ENCODE peak calls at places on chromosomes 16 and 17, in five cellular contexts. C is adrenal gland, S is stomach, N is PC-9, W is lower lobe of right lung. I is an unnamed sample. For H3K4me1, the result is how much of the 10 kb centered on the place peaks cover.

GRCh38 chr17:50627782-50628601 is 6.7 kb upstream of the ABCC3 start:
- DNase-seq in C (no peak), S (peak), N (peak), W (no peak), I (no peak)

GRCh38 chr16:22369221-22369811 is 5.1 kb downstream of the CDR2 start:
- DNase-seq in C (no peak), S (no peak), N (no peak), W (no peak), I (no peak)

GRCh38 chr16:67967183-67967955 is 1.1 kb downstream of the SLC12A4 start:
- DNase-seq in C (no peak), S (no peak), N (no peak), W (no peak), I (no peak)

GRCh38 chr17:83200746-83201145 is 121.3 kb downstream of the METRNL start:
- DNase-seq in C (peak), S (no peak), N (no peak), W (peak), I (peak)

GRCh38 chr16:57865746-57866528 is 63.6 kb upstream of the KIFC3 start:
- DNase-seq in C (no peak), S (no peak), N (no peak), W (no peak), I (no peak)

GRCh38 chr17:29291163-29291752 is 2.7 kb downstream of the NUFIP2 start:
- DNase-seq in C (no peak), S (no peak), N (peak), W (no peak), I (no peak)

GRCh38 chr16:51562896-51563295 is 411.8 kb upstream of the SALL1 start:
- DNase-seq in C (no peak), S (no peak), N (no peak), W (no peak), I (no peak)

GRCh38 chr17:68804777-68805176 is 150.4 kb downstream of the ABCA8 start:
- DNase-seq in C (no peak), S (no peak), N (no peak), W (no peak), I (no peak)

GRCh38 chr17:78957076-78957475 is 22.6 kb downstream of the LGALS3BP start:
- DNase-seq in C (no peak), S (peak), N (peak), W (no peak), I (no peak)

GRCh38 chr17:18356624-18357023 is 6.7 kb downstream of the SHMT1 start:
- DNase-seq in C (peak), S (no peak), N (no peak), W (no peak), I (no peak)

GRCh38 chr17:5128905-5129535 is 13.2 kb downstream of the USP6 start:
- DNase-seq in C (no peak), S (no peak), N (no peak), W (no peak), I (no peak)

GRCh38 chr17:65638221-65638940 is 76.9 kb upstream of the AXIN2 start:
- DNase-seq in C (no peak), S (peak), N (no peak), W (no peak), I (no peak)

GRCh38 chr17:76048711-76049110 is 21.6 kb upstream of the EVPL start:
- DNase-seq in C (no peak), S (no peak), N (peak), W (no peak), I (no peak)

GRCh38 chr16:70159355-70160348 is 13.9 kb upstream of the CLEC18C start:
- DNase-seq in C (no peak), S (no peak), N (no peak), W (no peak), I (no peak)

GRCh38 chr16:57240872-57241271 is 4.2 kb upstream of the ARL2BP start:
- DNase-seq in C (no peak), S (no peak), N (no peak), W (no peak), I (no peak)

GRCh38 chr17:43578699-43579569 is 32.8 kb upstream of the ETV4 start:
- DNase-seq in C (no peak), S (no peak), N (peak), W (no peak), I (no peak)

GRCh38 chr16:30112197-30113030 is 923 bp downstream of the GDPD3 start:
- DNase-seq in C (peak), S (peak), N (peak), W (peak), I (peak)

GRCh38 chr17:57077000-57077399 is 8.0 kb upstream of the AKAP1 start:
- DNase-seq in C (no peak), S (no peak), N (no peak), W (no peak), I (no peak)

GRCh38 chr17:15307686-15308085 is 33.7 kb downstream of the TEKT3 start:
- DNase-seq in C (no peak), S (no peak), N (no peak), W (no peak), I (no peak)

GRCh38 chr17:82879241-82879640 is 39.4 kb upstream of the ZNF750 start:
- DNase-seq in C (no peak), S (no peak), N (no peak), W (peak), I (no peak)

GRCh38 chr17:83151442-83152220 is 72.2 kb downstream of the METRNL start:
- DNase-seq in C (no peak), S (no peak), N (no peak), W (no peak), I (no peak)

GRCh38 chr16:79482011-79482410 is 118.5 kb downstream of the MAF start:
- DNase-seq in C (no peak), S (no peak), N (no peak), W (no peak), I (no peak)

GRCh38 chr16:55528974-55529373 is 20.1 kb downstream of the LPCAT2 start:
- DNase-seq in C (no peak), S (no peak), N (no peak), W (no peak), I (no peak)

GRCh38 chr17:43556292-43556691 is 10.2 kb upstream of the ETV4 start:
- DNase-seq in C (peak), S (peak), N (peak), W (peak), I (no peak)

GRCh38 chr16:8929086-8929748 is 34.5 kb downstream of the USP7 start:
- DNase-seq in C (no peak), S (no peak), N (no peak), W (no peak), I (no peak)

GRCh38 chr17:75502072-75502745 is 13.1 kb downstream of the CASKIN2 start:
- DNase-seq in C (no peak), S (no peak), N (no peak), W (peak), I (no peak)

GRCh38 chr17:38958326-38958725 is 8.9 kb downstream of the FBXO47 start:
- DNase-seq in C (no peak), S (no peak), N (no peak), W (no peak), I (no peak)

GRCh38 chr17:48841395-48841831 is 10.6 kb downstream of the CALCOCO2 start:
- DNase-seq in C (peak), S (no peak), N (no peak), W (no peak), I (no peak)

GRCh38 chr17:80497726-80498241 is 21.4 kb upstream of the NPTX1 start:
- DNase-seq in C (no peak), S (no peak), N (no peak), W (no peak), I (no peak)
- H3K4me3 ChIP-seq in C (no peak), S (no peak), N (no peak), W (no peak), I (no peak)

GRCh38 chr17:73933871-73934270 is 269.6 kb upstream of the RPL38 start:
- DNase-seq in C (no peak), S (no peak), N (no peak), W (no peak), I (no peak)

GRCh38 chr17:73932216-73932749 is 271.2 kb upstream of the RPL38 start:
- DNase-seq in C (no peak), S (no peak), N (no peak), W (no peak), I (no peak)

GRCh38 chr17:73933164-73933766 is 270.2 kb upstream of the RPL38 start:
- DNase-seq in C (no peak), S (no peak), N (no peak), W (no peak), I (no peak)

GRCh38 chr17:73934696-73935095 is 268.8 kb upstream of the RPL38 start:
- DNase-seq in C (no peak), S (no peak), N (no peak), W (no peak), I (no peak)

DNA sequence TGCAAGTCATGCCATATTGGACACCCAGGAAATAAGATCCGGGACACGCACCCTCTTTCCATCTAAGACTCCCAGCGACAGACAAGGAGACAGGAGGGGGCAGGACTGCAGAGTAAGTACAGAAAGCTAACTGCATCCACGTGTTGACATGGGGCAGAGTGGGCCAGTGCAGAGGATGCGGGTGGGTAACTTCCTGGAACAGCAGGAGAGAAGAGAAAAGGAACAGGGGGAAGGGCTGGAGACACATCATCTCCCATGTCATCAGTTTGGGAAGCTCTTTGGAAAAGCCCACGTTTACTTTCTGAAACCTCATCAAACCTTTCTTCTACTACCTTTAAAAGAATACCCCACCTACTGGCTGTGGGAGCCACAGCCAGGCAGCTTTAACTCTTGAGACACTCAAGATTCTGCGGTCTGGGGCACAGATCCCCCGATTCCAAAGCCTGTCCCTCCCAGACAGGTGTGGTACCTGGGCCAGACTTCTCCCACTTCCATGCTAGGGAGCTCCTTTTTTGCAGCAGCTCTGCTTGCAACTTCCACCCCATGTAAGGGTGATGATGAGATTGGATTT is 273.5 kb upstream of the RPL38 start:
- DNase-seq in C (no peak), S (no peak), N (no peak), W (no peak), I (no peak)
- H3K4me1 ChIP-seq in C (under half), S (under half), N (under half), W (under half), I (under half)

GRCh38 chr16:2755158-2755557 is 2.7 kb downstream of the SRRM2 start:
- DNase-seq in C (no peak), S (no peak), N (no peak), W (no peak), I (no peak)

GRCh38 chr16:2752850-2753522 is 548 bp downstream of the SRRM2 start:
- DNase-seq in C (peak), S (peak), N (peak), W (peak), I (no peak)

GRCh38 chr16:2753523-2754020 is 1.1 kb downstream of the SRRM2 start:
- DNase-seq in C (no peak), S (no peak), N (no peak), W (peak), I (no peak)

GRCh38 chr16:2757344-2757743 is 4.9 kb downstream of the SRRM2 start:
- DNase-seq in C (no peak), S (no peak), N (no peak), W (peak), I (no peak)

GRCh38 chr16:2756288-2757015 is 4.0 kb downstream of the SRRM2 start:
- DNase-seq in C (no peak), S (no peak), N (no peak), W (peak), I (peak)
- H3K4me3 ChIP-seq in C (no peak), S (peak), N (no peak), W (no peak), I (no peak)

GRCh38 chr16:10579575-10579964 is 828 bp downstream of the EMP2 start:
- DNase-seq in C (no peak), S (no peak), N (no peak), W (no peak), I (no peak)

GRCh38 chr16:10576390-10577304 is 3.8 kb downstream of the EMP2 start:
- DNase-seq in C (no peak), S (no peak), N (no peak), W (no peak), I (no peak)

GRCh38 chr16:10578474-10579316 is 1.7 kb downstream of the EMP2 start:
- DNase-seq in C (no peak), S (peak), N (peak), W (peak), I (no peak)

GRCh38 chr16:10575506-10576130 is 4.8 kb downstream of the EMP2 start:
- DNase-seq in C (no peak), S (no peak), N (no peak), W (no peak), I (no peak)

DNA sequence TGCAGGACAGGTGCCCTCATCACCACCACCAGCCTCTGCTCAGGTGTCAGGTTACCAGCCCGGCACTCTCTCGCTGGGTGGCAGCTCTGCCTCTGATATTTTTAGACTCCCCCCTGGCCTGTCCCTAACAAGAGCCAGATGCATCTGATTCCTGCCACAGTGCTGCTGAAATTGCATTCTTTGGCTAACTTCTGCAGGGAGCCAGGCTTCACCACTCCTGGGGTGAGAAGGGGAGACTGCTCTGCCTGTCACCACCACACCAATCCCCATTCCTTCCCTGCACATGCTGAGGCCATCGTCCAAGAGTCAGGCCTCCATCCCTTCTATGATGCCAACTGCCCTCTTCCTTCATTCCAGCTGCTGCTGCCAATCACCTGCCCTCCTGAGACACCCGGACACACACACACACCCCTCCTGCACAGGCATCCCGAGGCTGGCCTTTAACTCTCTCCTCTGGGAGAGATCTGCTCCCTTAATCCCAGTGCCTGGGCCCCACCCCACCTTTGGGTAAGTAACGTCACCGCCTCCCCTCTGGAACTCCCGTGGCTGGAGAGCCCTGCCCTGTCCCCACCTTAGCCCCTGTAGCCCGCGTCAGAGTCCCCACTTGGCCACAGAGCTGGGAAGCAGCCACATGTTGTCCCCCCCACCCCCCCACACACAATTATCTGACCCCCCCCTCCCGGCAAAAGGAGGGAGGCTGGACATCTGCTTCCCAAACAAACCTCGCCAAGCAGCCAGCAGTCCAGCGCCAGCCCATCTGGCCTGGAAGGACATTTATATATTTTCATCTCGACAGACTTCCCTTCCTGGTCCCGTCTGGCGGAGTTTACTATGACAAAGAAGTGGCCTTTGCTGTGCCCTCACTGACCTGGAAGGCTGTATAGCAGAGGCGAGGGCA is 2.8 kb downstream of the EMP2 start:
- DNase-seq in C (no peak), S (no peak), N (peak), W (peak), I (no peak)
- H3K4me1 ChIP-seq in C (under half), S (under half), N (under half), W (half or more), I (under half)

GRCh38 chr17:1645207-1646171 is at the start of gene SCARF1:
- DNase-seq in C (peak), S (no peak), N (no peak), W (peak), I (no peak)

GRCh38 chr17:1643999-1644492 is 1.5 kb downstream of the SCARF1 start:
- DNase-seq in C (no peak), S (no peak), N (peak), W (peak), I (no peak)

GRCh38 chr17:1643293-1643998 is 2.1 kb downstream of the SCARF1 start:
- DNase-seq in C (peak), S (peak), N (peak), W (peak), I (no peak)

GRCh38 chr17:1646199-1646875 is 805 bp upstream of the SCARF1 start:
- DNase-seq in C (no peak), S (no peak), N (no peak), W (peak), I (no peak)

DNA sequence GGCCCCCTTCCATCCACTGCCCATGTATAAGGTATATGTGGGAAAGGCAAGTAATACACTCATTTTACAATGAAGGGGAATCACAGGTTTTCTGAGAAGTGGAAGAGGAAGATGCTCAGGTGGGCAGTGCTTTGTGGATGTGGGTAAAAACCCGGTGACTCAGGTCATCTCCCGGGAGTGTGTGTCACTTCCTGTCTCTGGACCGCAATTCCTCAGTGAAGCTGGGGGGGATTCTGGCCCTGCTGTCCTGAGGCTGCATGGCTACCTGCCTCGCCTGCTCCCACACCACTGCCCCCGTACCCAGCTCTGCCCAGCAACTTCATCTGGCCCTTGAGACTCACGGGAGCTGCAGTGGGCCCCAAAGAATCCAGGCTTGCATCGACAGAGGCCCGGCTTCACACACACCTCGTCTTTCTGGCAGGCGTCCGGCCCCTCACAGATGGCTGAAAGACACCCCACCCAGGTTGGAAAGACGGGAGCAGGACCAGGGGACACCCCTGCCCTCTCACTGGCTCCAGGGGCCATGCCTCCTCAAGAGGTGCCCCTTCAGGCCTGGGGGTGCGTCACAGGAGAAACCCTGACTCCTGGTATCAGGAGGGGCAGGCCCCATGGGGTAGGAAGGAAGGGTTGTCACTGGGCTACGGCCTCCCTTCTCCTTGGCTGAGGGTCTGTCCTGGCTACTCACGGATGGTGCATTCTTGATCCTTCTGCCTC is 882 bp downstream of the SCARF1 start:
- DNase-seq in C (no peak), S (no peak), N (peak), W (no peak), I (no peak)
- H3K4me3 ChIP-seq in C (no peak), S (peak), N (peak), W (peak), I (no peak)

DNA sequence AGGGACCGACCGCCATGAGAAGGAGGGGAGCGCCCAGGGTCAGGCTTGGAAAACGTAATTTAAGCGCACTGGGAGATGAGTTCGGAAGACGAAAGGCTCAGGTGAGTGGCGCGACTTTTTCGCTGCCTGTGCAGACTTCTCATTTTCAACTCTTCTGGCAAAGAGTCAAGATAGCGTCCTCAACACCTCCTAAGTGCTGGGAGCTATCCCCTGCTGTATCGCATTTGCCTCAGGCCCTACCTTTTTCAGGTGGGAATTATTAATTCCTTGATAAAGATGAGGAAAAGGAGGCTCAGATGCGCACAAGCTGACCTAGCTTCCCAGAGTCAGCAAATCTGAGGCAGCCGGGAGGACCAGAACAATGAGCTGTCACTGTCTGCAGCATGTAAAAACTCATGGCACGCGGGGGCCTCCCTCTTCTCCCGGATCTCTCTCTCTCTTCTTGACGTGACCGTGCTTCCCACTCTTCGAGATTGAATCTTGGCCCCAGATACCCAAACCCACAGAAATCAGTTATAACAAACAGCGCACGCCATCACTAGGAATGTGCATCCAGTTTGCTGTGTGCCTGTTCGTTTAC is 496 bp upstream of the ADAMTS18 start:
- DNase-seq in C (no peak), S (no peak), N (no peak), W (no peak), I (no peak)
- H3K4me1 ChIP-seq in C (under half), S (under half), N (under half), W (under half), I (under half)

GRCh38 chr16:85139888-85140339 is 27.6 kb upstream of the CIBAR2 start:
- DNase-seq in C (no peak), S (no peak), N (no peak), W (no peak), I (no peak)

GRCh38 chr16:85137323-85138072 is 25.2 kb upstream of the CIBAR2 start:
- DNase-seq in C (peak), S (peak), N (peak), W (peak), I (no peak)

GRCh38 chr16:85138825-85139627 is 26.8 kb upstream of the CIBAR2 start:
- DNase-seq in C (no peak), S (no peak), N (no peak), W (no peak), I (no peak)

GRCh38 chr16:85136705-85137322 is 24.5 kb upstream of the CIBAR2 start:
- DNase-seq in C (peak), S (peak), N (no peak), W (peak), I (no peak)

GRCh38 chr16:85138073-85138824 is 26.0 kb upstream of the CIBAR2 start:
- DNase-seq in C (no peak), S (no peak), N (no peak), W (no peak), I (no peak)
- H3K4me3 ChIP-seq in C (no peak), S (peak), N (peak), W (peak), I (no peak)

I was measured in RWPE2.